ENCODE peak calls at places on chromosomes 12 and 14, in five cellular contexts. H is mucosa of descending colon, O is BJ, J is psoas muscle, S is suprapubic skin. V is an unnamed sample.

GRCh38 chr12:65192963-65193516 is 23.7 kb downstream of the LEMD3 start:
- DNase-seq in H (no peak), O (no peak), J (no peak), S (no peak), V (no peak)

GRCh38 chr14:45041641-45042040 is 42.3 kb upstream of the PRPF39 start:
- DNase-seq in S (no peak), H (no peak), O (no peak), J (no peak), V (no peak)

GRCh38 chr12:94198872-94199271 is 50.5 kb downstream of the PLXNC1 start:
- DNase-seq in J (no peak), H (no peak), O (no peak), S (no peak), V (no peak)

GRCh38 chr12:99278899-99279298 is 368.7 kb upstream of the GARIN6 start:
- DNase-seq in H (no peak), O (no peak), J (no peak), S (no peak), V (no peak)

GRCh38 chr12:75606146-75606545 is 94.7 kb upstream of the KRR1 start:
- DNase-seq in J (no peak), S (no peak), H (no peak), O (no peak), V (no peak)

GRCh38 chr12:53145383-53145782 is 35.1 kb upstream of the ZNF740 start:
- DNase-seq in J (no peak), O (no peak), H (no peak), S (no peak), V (no peak)

GRCh38 chr14:70188292-70188607 is 501 bp downstream of the SLC8A3 start:
- DNase-seq in J (peak; percentile 78), O (no peak), H (no peak), S (no peak), V (no peak)

GRCh38 chr14:96253140-96253539 is 2.9 kb upstream of the BDKRB1 start:
- DNase-seq in O (peak; percentile 51), S (no peak), J (no peak), H (no peak), V (no peak)

GRCh38 chr12:92519284-92519683 is 183.5 kb upstream of the PLEKHG7 start:
- DNase-seq in S (no peak), O (no peak), J (no peak), H (no peak), V (no peak)

GRCh38 chr14:41950428-41950827 is 343.8 kb downstream of the LRFN5 start:
- DNase-seq in O (no peak), J (no peak), H (no peak), S (no peak), V (no peak)
- TF ChIP-seq CTCF in O (no peak), J (no peak), H (no peak), S (no peak), V (no peak)

GRCh38 chr12:16939871-16940306 is 333.9 kb upstream of the LMO3 start:
- DNase-seq in O (no peak), J (no peak), H (peak; percentile 39), S (no peak), V (peak; percentile 56)
- TF ChIP-seq CTCF in O (peak; percentile 16), J (no peak), H (peak; percentile 54), S (peak; percentile 43), V (peak; percentile 95)

GRCh38 chr14:77760381-77761204 is at the start of gene SNW1:
- DNase-seq in S (peak; percentile 95), J (peak; percentile 97), O (peak; percentile 76), H (peak; percentile 92), V (peak; percentile 93)
- TF ChIP-seq CTCF in S (no peak), J (no peak), O (peak; percentile 7), H (no peak), V (no peak)

GRCh38 chr14:103294091-103294490 is 39.9 kb upstream of the EIF5 start:
- DNase-seq in O (no peak), H (no peak), J (no peak), S (no peak), V (no peak)

GRCh38 chr14:103296007-103296406 is 38.0 kb upstream of the EIF5 start:
- DNase-seq in H (no peak), J (no peak), O (peak; percentile 25), S (peak; percentile 15), V (no peak)

GRCh38 chr14:103298620-103299019 is 35.4 kb upstream of the EIF5 start:
- DNase-seq in H (no peak), S (no peak), J (no peak), O (no peak), V (no peak)

GRCh38 chr14:103293465-103293864 is 40.6 kb upstream of the EIF5 start:
- DNase-seq in H (no peak), O (no peak), J (no peak), S (peak; percentile 42), V (no peak)

GRCh38 chr14:103296987-103297386 is 37.0 kb upstream of the EIF5 start:
- DNase-seq in H (no peak), S (peak; percentile 22), O (no peak), J (no peak), V (no peak)
- TF ChIP-seq CTCF in H (no peak), S (no peak), O (no peak), J (no peak), V (no peak)

DNA sequence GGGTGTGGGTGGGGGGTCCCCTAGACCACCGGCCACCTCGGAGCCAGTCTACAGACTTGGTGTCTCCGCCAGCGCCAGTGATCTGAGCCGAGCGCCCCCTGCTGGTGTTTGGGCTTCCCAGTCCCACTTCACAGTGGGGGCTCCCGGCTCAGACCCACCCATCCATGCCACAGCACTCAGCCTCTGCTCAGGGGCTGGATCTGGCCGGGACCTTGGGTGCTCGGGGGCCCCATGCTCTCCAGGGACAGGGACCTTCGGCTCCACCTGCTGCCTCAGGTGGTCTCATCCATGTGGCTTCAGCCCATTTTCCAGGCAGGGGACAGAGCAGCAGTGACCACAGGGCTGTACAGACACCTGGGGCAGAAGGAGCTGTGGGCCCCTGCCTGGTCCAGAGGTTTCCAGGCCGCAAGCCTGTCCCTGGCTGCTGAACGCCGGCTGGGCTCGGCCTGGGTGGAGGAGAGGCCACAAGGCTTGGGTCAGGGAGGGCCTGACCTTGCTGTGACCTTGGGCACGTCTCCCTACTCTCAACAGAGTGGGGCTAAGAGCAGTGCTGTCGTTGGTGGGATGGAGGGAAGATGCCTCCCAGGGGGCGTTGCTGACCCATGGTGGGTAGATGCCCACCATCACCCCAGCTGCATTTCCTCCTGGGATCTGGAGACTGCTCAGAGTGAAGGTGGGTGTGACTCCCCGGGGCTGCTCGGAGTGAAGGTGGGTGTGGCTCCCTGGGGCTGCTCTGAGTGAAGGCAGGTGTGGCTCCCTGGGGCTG is 86.3 kb downstream of the KIF26A start:
- DNase-seq in S (no peak), O (no peak), J (peak; percentile 51), H (peak; percentile 83), V (peak; percentile 47)
- TF ChIP-seq CTCF in S (no peak), O (peak; percentile 17), J (peak; percentile 33), H (peak; percentile 35), V (peak; percentile 65)

V was measured in glutamatergic neuron.